ENCODE peak calls at places on chromosome 21, in four cellular contexts. One of them, this sample, is unnamed.

GRCh38 chr21:34511787-34512451 is at the start of gene KCNE1:
- DNase-seq in pancreas: no peak
- DNase-seq in HCT116: no peak
- DNase-seq in neural crest cell: no peak
- DNase-seq in this sample: no peak

GRCh38 chr21:32965281-32965680 is 60.5 kb upstream of the OLIG2 start:
- DNase-seq in neural crest cell: no peak
- DNase-seq in pancreas: no peak
- DNase-seq in HCT116: no peak
- DNase-seq in this sample: no peak

GRCh38 chr21:21921410-21922232 is 923.4 kb downstream of the NCAM2 start:
- DNase-seq in pancreas: no peak
- DNase-seq in HCT116: no peak
- DNase-seq in neural crest cell: no peak
- DNase-seq in this sample: no peak

GRCh38 chr21:41952568-41953248 is 1.1 kb downstream of the C2CD2 start:
- DNase-seq in pancreas: no peak
- DNase-seq in neural crest cell: no peak
- DNase-seq in HCT116: no peak
- DNase-seq in this sample: peak; percentile 23

GRCh38 chr21:32096411-32096810 is 182.4 kb downstream of the MIS18A start:
- DNase-seq in neural crest cell: peak; percentile 35
- DNase-seq in HCT116: peak; percentile 28
- DNase-seq in pancreas: no peak
- DNase-seq in this sample: peak; percentile 25

GRCh38 chr21:41752231-41752681 is 14.6 kb downstream of the RIPK4 start:
- DNase-seq in HCT116: no peak
- DNase-seq in pancreas: no peak
- DNase-seq in neural crest cell: no peak
- DNase-seq in this sample: no peak

GRCh38 chr21:15993951-15994350 is 264.2 kb downstream of the USP25 start:
- DNase-seq in HCT116: no peak
- DNase-seq in neural crest cell: no peak
- DNase-seq in pancreas: no peak
- DNase-seq in this sample: no peak

GRCh38 chr21:17709266-17709611 is 96.5 kb upstream of the BTG3 start:
- DNase-seq in neural crest cell: no peak
- DNase-seq in pancreas: no peak
- DNase-seq in HCT116: no peak
- DNase-seq in this sample: no peak

GRCh38 chr21:42307106-42307505 is 8.1 kb downstream of the TFF3 start:
- DNase-seq in pancreas: no peak
- DNase-seq in neural crest cell: no peak
- DNase-seq in HCT116: no peak
- DNase-seq in this sample: no peak

GRCh38 chr21:29669416-29669815 is 270.4 kb downstream of the GRIK1 start:
- DNase-seq in HCT116: no peak
- DNase-seq in neural crest cell: no peak
- DNase-seq in pancreas: no peak
- DNase-seq in this sample: no peak

GRCh38 chr21:41768371-41769042 is 1.7 kb upstream of the RIPK4 start:
- DNase-seq in neural crest cell: no peak
- DNase-seq in pancreas: peak; percentile 75
- DNase-seq in HCT116: peak; percentile 32
- DNase-seq in this sample: peak; percentile 60

GRCh38 chr21:31181089-31181757 is 142.9 kb upstream of the KRTAP19-8 start:
- DNase-seq in neural crest cell: no peak
- DNase-seq in pancreas: no peak
- DNase-seq in HCT116: no peak
- DNase-seq in this sample: no peak

GRCh38 chr21:18430341-18430740 is 26.8 kb upstream of the TMPRSS15 start:
- DNase-seq in HCT116: no peak
- DNase-seq in pancreas: no peak
- DNase-seq in neural crest cell: no peak
- DNase-seq in this sample: no peak

GRCh38 chr21:31912501-31912900 is 39.7 kb downstream of the HUNK start:
- DNase-seq in pancreas: no peak
- DNase-seq in neural crest cell: no peak
- DNase-seq in HCT116: no peak
- DNase-seq in this sample: no peak

GRCh38 chr21:20996421-20997307 is 1.5 kb upstream of the NCAM2 start:
- DNase-seq in pancreas: no peak
- DNase-seq in HCT116: no peak
- DNase-seq in neural crest cell: no peak
- DNase-seq in this sample: peak; percentile 6

GRCh38 chr21:29490016-29490415 is 191.3 kb downstream of the BACH1 start:
- DNase-seq in HCT116: no peak
- DNase-seq in pancreas: no peak
- DNase-seq in neural crest cell: no peak
- DNase-seq in this sample: no peak

GRCh38 chr21:37028579-37028978 is 22.1 kb downstream of the RIPPLY3 start:
- DNase-seq in neural crest cell: no peak
- DNase-seq in pancreas: no peak
- DNase-seq in HCT116: no peak
- DNase-seq in this sample: no peak
- TF ChIP-seq CTCF in neural crest cell: peak; percentile 32
- TF ChIP-seq CTCF in pancreas: no peak
- TF ChIP-seq CTCF in HCT116: no peak
- TF ChIP-seq CTCF in this sample: no peak

DNA sequence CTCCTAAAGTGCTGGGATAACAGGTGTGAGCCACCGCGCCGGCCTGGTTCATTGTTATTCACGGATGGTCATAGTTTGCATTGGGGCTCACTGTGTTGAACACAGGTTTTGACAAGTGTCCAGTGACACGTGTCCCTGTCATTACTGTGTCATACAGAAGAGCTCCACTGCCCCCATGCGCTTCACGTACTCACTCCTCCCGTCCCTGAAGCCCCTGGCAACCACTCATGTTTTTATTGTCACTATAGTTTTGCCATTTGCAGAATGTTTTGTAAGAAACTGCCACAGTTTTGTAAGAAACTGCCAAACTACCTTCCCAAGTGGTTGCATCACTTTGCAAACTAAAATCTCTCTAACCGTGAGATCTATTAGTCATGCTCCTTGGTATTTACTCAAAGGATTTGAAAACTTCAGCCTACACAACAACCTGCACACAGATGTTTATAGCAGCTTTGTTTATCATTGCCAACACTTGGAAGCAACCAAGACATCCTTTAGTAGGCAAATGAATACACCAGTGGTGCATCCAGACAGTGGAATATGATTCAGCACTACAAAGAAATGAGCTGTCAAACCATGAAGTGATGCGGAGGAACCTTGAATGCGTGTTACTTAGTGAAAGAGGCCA is 163.2 kb upstream of the COL6A1 start:
- DNase-seq in HCT116: no peak
- DNase-seq in neural crest cell: no peak
- DNase-seq in pancreas: no peak
- DNase-seq in this sample: no peak
- TF ChIP-seq CTCF in HCT116: no peak
- TF ChIP-seq CTCF in neural crest cell: no peak
- TF ChIP-seq CTCF in pancreas: no peak
- TF ChIP-seq CTCF in this sample: no peak

GRCh38 chr21:40466893-40467483 is 380.0 kb downstream of the DSCAM start:
- DNase-seq in neural crest cell: no peak
- DNase-seq in HCT116: no peak
- DNase-seq in pancreas: peak; percentile 15
- DNase-seq in this sample: no peak
- TF ChIP-seq CTCF in neural crest cell: peak; percentile 84
- TF ChIP-seq CTCF in HCT116: no peak
- TF ChIP-seq CTCF in pancreas: no peak
- TF ChIP-seq CTCF in this sample: peak; percentile 58

DNA sequence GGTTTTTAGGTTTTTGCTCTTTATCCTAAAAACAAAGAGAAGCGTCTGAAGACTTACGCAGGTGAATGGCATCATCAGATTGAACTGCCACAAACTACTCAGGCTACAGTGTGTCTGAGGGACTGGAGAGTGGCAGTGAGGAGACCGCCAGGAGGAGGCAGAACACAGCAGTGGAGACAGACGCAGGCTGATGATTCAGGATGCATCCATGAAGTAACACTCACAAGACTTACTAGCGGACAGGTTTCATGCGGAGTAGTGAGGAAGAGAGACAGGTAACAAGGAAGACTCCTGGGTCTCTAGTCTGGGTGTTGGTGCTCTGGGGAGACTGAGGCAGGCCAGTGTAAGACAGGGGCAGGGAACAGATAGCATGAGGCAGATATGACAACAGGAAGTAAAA is 5.7 kb downstream of the HSF2BP start:
- DNase-seq in pancreas: no peak
- DNase-seq in HCT116: no peak
- DNase-seq in neural crest cell: no peak
- DNase-seq in this sample: no peak
- TF ChIP-seq CTCF in pancreas: no peak
- TF ChIP-seq CTCF in HCT116: no peak
- TF ChIP-seq CTCF in neural crest cell: no peak
- TF ChIP-seq CTCF in this sample: no peak